ENCODE peak calls at places on chromosome 10, in five cellular contexts. One of them, this sample, is unnamed.

GRCh38 chr10:12700557-12700874 is 301.0 kb downstream of the CCDC3 start:
- DNase-seq in neural progenitor cell: no peak
- DNase-seq in left ventricle myocardium superior: no peak
- DNase-seq in effector memory CD8-positive, alpha-beta T cell: no peak
- DNase-seq in stimulated activated CD8-positive, alpha-beta memory T cell treated with anti-CD3 and anti-CD28 coated beads, Interleukin-15, amount 100 ng/mL, for 48 hours: no peak
- DNase-seq in this sample: no peak

GRCh38 chr10:29386347-29386999 is 97.6 kb downstream of the LYZL1 start:
- DNase-seq in effector memory CD8-positive, alpha-beta T cell: no peak
- DNase-seq in neural progenitor cell: peak
- DNase-seq in left ventricle myocardium superior: no peak
- DNase-seq in stimulated activated CD8-positive, alpha-beta memory T cell treated with anti-CD3 and anti-CD28 coated beads, Interleukin-15, amount 100 ng/mL, for 48 hours: no peak
- DNase-seq in this sample: no peak

GRCh38 chr10:19701427-19702052 is 114.7 kb upstream of the PLXDC2 start:
- DNase-seq in stimulated activated CD8-positive, alpha-beta memory T cell treated with anti-CD3 and anti-CD28 coated beads, Interleukin-15, amount 100 ng/mL, for 48 hours: no peak
- DNase-seq in effector memory CD8-positive, alpha-beta T cell: no peak
- DNase-seq in left ventricle myocardium superior: no peak
- DNase-seq in neural progenitor cell: no peak
- DNase-seq in this sample: no peak

GRCh38 chr10:4102802-4103344 is 317.9 kb upstream of the KLF6 start:
- DNase-seq in left ventricle myocardium superior: no peak
- DNase-seq in neural progenitor cell: no peak
- DNase-seq in effector memory CD8-positive, alpha-beta T cell: no peak
- DNase-seq in stimulated activated CD8-positive, alpha-beta memory T cell treated with anti-CD3 and anti-CD28 coated beads, Interleukin-15, amount 100 ng/mL, for 48 hours: no peak
- DNase-seq in this sample: no peak

GRCh38 chr10:99316374-99316773 is 12.8 kb upstream of the CNNM1 start:
- DNase-seq in stimulated activated CD8-positive, alpha-beta memory T cell treated with anti-CD3 and anti-CD28 coated beads, Interleukin-15, amount 100 ng/mL, for 48 hours: no peak
- DNase-seq in neural progenitor cell: no peak
- DNase-seq in left ventricle myocardium superior: no peak
- DNase-seq in effector memory CD8-positive, alpha-beta T cell: no peak
- DNase-seq in this sample: no peak

GRCh38 chr10:124695259-124695658 is 48.9 kb downstream of the FAM53B start:
- DNase-seq in neural progenitor cell: no peak
- DNase-seq in left ventricle myocardium superior: no peak
- DNase-seq in stimulated activated CD8-positive, alpha-beta memory T cell treated with anti-CD3 and anti-CD28 coated beads, Interleukin-15, amount 100 ng/mL, for 48 hours: no peak
- DNase-seq in effector memory CD8-positive, alpha-beta T cell: no peak
- DNase-seq in this sample: no peak

GRCh38 chr10:77301305-77301730 is 336.3 kb downstream of the KCNMA1 start:
- DNase-seq in effector memory CD8-positive, alpha-beta T cell: no peak
- DNase-seq in left ventricle myocardium superior: no peak
- DNase-seq in stimulated activated CD8-positive, alpha-beta memory T cell treated with anti-CD3 and anti-CD28 coated beads, Interleukin-15, amount 100 ng/mL, for 48 hours: no peak
- DNase-seq in neural progenitor cell: no peak
- DNase-seq in this sample: no peak

GRCh38 chr10:115861455-115861854 is 411.6 kb downstream of the GFRA1 start:
- DNase-seq in neural progenitor cell: no peak
- DNase-seq in left ventricle myocardium superior: no peak
- DNase-seq in stimulated activated CD8-positive, alpha-beta memory T cell treated with anti-CD3 and anti-CD28 coated beads, Interleukin-15, amount 100 ng/mL, for 48 hours: no peak
- DNase-seq in effector memory CD8-positive, alpha-beta T cell: no peak
- DNase-seq in this sample: no peak

GRCh38 chr10:96468845-96469244 is 44.9 kb downstream of the TLL2 start:
- DNase-seq in stimulated activated CD8-positive, alpha-beta memory T cell treated with anti-CD3 and anti-CD28 coated beads, Interleukin-15, amount 100 ng/mL, for 48 hours: no peak
- DNase-seq in effector memory CD8-positive, alpha-beta T cell: no peak
- DNase-seq in neural progenitor cell: no peak
- DNase-seq in left ventricle myocardium superior: no peak
- DNase-seq in this sample: no peak

GRCh38 chr10:90418869-90419652 is 438.8 kb downstream of the HTR7 start:
- DNase-seq in stimulated activated CD8-positive, alpha-beta memory T cell treated with anti-CD3 and anti-CD28 coated beads, Interleukin-15, amount 100 ng/mL, for 48 hours: no peak
- DNase-seq in neural progenitor cell: no peak
- DNase-seq in left ventricle myocardium superior: no peak
- DNase-seq in effector memory CD8-positive, alpha-beta T cell: no peak
- DNase-seq in this sample: no peak

This sample was measured in CD4-positive, alpha-beta T cell.